ENCODE peak calls at places on chromosomes 1 and 21, in eight cellular contexts. L is body of pancreas, Q is breast epithelium, E is tibial nerve, O is IMR-90, N is sigmoid colon, K is heart left ventricle, A is A549. X is an unnamed sample.

GRCh38 chr1:29793653-29794348 is 557.5 kb downstream of the PTPRU start:
- DNase-seq in L (no peak), O (no peak), Q (no peak), E (no peak), A (no peak), N (no peak), K (no peak), X (no peak)

GRCh38 chr21:25214676-25215075 is 392.6 kb downstream of the MRPL39 start:
- DNase-seq in N (no peak), E (no peak), A (no peak), L (no peak), O (no peak), Q (no peak), K (no peak), X (no peak)

GRCh38 chr1:41994195-41994894 is 75.6 kb upstream of the HIVEP3 start:
- DNase-seq in E (no peak), O (no peak), A (no peak), Q (no peak), L (no peak), N (no peak), K (no peak), X (no peak)

GRCh38 chr1:47444317-47444577 is 6.4 kb downstream of the FOXD2 start:
- DNase-seq in L (no peak), A (no peak), E (no peak), K (no peak), Q (no peak), O (no peak), N (no peak), X (no peak)

GRCh38 chr1:198909973-198910372 is 271.1 kb downstream of the PTPRC start:
- DNase-seq in N (no peak), L (no peak), Q (no peak), E (no peak), K (no peak), O (peak), A (no peak), X (no peak)

GRCh38 chr1:117895482-117896114 is 33.8 kb downstream of the GDAP2 start:
- DNase-seq in A (peak), N (peak), Q (peak), K (peak), E (peak), L (peak), O (peak), X (peak)

GRCh38 chr1:55559111-55559510 is 343.9 kb upstream of the USP24 start:
- DNase-seq in Q (no peak), A (no peak), N (no peak), O (peak), K (no peak), L (no peak), E (no peak), X (no peak)

GRCh38 chr1:3668585-3669300 is 16.4 kb downstream of the TP73 start:
- DNase-seq in K (peak), E (no peak), A (peak), L (peak), N (peak), O (no peak), Q (peak), X (peak)

GRCh38 chr1:24369199-24369598 is 44.4 kb downstream of the STPG1 start:
- DNase-seq in K (no peak), A (no peak), O (no peak), Q (no peak), N (peak), L (no peak), E (peak), X (no peak)

DNA sequence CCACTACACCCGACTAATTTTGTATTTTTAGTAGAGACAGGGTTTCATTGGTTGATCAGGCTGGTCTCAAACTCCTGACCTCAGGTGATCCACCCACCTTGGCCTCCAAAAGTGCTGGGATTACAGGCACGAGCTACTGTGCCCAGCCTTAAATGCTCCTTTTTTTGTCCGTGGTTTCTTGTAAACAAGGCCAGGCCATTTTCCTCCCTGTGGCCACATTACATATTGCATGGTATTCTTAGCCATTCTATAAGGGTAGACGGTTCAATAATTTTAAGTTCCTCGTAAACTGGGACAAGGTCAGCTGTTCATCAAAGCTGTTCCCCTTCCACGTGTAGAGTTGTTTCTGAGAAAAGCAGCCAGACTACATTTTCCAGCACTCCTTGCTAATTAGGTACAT is 10.3 kb upstream of the LUZP1 start:
- DNase-seq in A (peak), O (peak), Q (no peak), K (no peak), E (no peak), N (no peak), L (no peak), X (peak)
- TF ChIP-seq CTCF in A (no peak), O (peak), Q (peak), K (no peak), E (peak), N (no peak), L (peak), X (peak)

GRCh38 chr1:145785481-145785880 is 38.4 kb downstream of the RNF115 start:
- DNase-seq in K (no peak), O (peak), N (no peak), Q (no peak), E (no peak), A (peak), L (no peak), X (no peak)

GRCh38 chr1:145786271-145786670 is 37.6 kb downstream of the RNF115 start:
- DNase-seq in Q (no peak), K (no peak), O (no peak), A (no peak), N (no peak), L (no peak), E (no peak), X (no peak)

GRCh38 chr1:145784409-145784808 is 39.5 kb downstream of the RNF115 start:
- DNase-seq in N (no peak), K (no peak), L (no peak), O (no peak), Q (no peak), A (no peak), E (no peak), X (no peak)

GRCh38 chr1:145778146-145778540 is 45.8 kb downstream of the RNF115 start:
- DNase-seq in L (no peak), N (no peak), Q (no peak), E (no peak), A (no peak), O (no peak), K (no peak), X (no peak)

GRCh38 chr1:145782166-145783099 is 41.5 kb downstream of the RNF115 start:
- DNase-seq in N (no peak), K (no peak), E (no peak), A (peak), Q (no peak), L (no peak), O (peak), X (no peak)
- TF ChIP-seq POLR2A in N (no peak), K (no peak), E (no peak), A (no peak), Q (no peak), L (no peak), O (no peak), X (no peak)

DNA sequence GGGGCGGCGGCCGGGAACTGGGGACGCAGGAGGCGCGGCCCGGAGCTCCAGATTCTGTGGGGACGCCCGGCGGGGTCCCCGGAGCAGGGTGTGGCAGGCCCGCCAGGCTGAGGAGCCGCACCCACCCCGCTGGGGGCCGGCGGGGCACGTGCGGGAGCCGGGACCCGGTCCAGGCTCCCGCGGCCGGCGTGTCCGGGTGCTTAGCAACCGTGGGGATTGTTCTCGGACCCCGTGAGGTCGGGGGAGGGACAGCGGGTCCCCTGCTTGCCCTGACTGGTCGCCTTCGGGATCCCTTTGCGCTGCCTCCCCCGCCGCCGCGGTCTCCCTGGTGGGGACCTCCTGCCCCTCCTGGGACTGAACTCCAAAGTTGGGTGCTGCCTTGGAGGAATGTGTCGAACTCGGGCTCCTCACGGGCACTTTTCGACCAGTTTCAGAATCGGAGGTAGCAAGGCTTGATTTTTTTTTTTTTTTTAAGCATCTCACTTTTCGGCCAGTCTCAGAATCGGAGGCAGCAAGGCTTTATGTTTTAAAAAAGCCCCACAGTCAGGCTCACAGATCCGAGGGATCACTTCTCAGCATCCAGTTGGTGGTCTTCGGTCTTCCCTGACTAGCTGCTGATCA is 522 bp downstream of the FAM76A start:
- DNase-seq in O (peak), N (peak), E (no peak), A (peak), K (peak), Q (peak), L (peak), X (peak)
- TF ChIP-seq CTCF in O (no peak), N (no peak), E (no peak), A (no peak), K (no peak), Q (no peak), L (no peak), X (no peak)

DNA sequence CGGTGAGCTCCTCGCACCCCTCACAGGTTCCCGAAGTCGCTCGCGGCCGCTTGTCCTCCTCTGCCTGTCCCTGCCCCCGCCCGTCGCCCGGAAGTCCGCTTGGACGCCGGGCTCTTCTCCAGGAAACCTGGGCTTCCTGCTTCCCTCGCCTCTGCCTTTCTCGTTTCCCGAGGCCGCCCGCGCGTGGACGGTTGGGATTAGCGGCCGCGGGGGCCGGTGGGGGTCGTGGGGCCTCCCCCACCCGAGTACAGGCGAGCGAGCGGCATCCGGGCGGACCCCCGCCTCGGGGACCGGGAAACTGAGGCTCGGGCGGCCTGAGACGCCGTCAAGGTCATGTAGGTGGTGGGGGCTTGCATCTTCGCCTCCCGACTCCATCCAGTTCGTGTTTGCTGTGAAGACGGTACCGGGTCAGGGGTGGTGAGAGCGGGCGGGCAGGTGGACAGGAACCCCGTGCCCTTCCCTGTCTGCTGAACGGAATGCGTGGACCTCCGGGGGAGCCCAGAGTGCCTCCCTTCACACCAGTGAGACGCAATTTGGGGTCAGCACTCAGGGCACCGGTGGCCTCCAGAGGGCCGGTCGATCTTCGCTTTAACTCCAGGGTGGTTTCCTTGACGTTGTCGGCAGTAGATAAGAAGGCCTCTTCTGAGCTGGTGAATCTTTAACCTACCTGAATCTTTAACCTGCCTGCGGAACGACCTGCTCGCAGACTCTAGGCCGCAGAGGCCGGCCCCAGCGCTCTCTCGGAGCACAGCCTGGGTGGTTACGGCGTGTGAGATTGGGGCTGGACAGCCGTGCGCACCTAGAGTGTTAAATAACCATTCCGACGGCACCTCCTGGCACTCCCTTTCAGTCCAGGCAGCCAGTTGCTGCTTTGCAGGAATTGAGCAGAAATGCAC is 715 bp downstream of the ARF1 start:
- DNase-seq in K (peak), E (peak), N (peak), A (no peak), Q (no peak), L (peak), O (peak), X (peak)
- TF ChIP-seq POLR2A in K (no peak), E (no peak), N (no peak), A (no peak), Q (no peak), L (peak), O (no peak), X (no peak)

GRCh38 chr1:229344937-229345684 is 2.3 kb upstream of the CCSAP start:
- DNase-seq in E (no peak), O (peak), N (no peak), A (no peak), K (no peak), L (no peak), Q (no peak), X (no peak)

GRCh38 chr1:229344139-229344538 is 1.3 kb upstream of the CCSAP start:
- DNase-seq in N (no peak), E (no peak), A (no peak), O (no peak), Q (no peak), K (no peak), L (no peak), X (no peak)

GRCh38 chr1:229341811-229342304 is 989 bp downstream of the CCSAP start:
- DNase-seq in L (no peak), O (peak), K (peak), A (peak), N (peak), E (no peak), Q (no peak), X (peak)

GRCh38 chr1:229342305-229342901 is 444 bp downstream of the CCSAP start:
- DNase-seq in N (peak), L (peak), K (peak), Q (peak), E (peak), A (peak), O (peak), X (peak)

GRCh38 chr1:229342902-229343587 is at the start of gene CCSAP:
- DNase-seq in N (peak), E (peak), A (peak), L (peak), O (peak), Q (no peak), K (peak), X (peak)
- TF ChIP-seq CTCF in N (no peak), E (no peak), A (no peak), L (peak), O (no peak), Q (no peak), K (no peak), X (no peak)

DNA sequence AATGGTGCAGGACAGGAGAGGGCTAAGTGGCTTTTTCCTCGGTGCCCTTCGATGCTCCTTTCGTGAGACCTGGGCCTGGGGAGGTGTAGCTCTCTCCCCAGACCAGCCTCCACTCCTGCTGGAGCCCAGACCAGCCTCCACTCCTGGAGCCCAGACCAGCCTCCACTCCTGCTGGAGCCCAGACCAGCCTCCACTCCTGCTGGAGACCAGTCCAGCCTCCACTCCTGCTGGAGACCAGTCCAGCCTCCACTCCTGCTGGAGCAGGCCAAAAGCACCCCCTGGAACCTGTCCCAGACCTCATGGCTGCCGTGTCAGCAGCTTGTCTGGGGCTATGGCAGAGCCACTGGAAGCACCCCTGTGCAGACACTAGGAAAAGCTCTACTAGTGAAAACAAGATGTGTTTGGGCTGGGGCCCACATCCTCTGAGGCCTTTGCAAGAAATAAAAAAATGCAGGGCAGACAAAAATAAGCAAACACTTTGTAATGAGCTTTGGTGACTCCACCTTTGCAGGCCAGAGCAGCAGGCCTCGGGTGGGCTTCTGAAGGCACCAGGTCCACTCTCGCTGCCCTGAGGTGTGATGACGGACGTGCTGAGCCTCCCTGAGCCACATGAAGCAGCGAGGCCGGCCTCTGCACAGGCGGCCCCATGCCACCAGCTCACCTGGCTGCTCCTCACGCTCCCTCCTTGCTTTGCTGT is 116.0 kb upstream of the IFFO2 start:
- DNase-seq in A (no peak), O (no peak), K (no peak), Q (no peak), N (no peak), L (no peak), E (no peak), X (no peak)
- TF ChIP-seq POLR2A in A (no peak), O (no peak), K (no peak), Q (no peak), N (no peak), L (no peak), E (no peak), X (no peak)

DNA sequence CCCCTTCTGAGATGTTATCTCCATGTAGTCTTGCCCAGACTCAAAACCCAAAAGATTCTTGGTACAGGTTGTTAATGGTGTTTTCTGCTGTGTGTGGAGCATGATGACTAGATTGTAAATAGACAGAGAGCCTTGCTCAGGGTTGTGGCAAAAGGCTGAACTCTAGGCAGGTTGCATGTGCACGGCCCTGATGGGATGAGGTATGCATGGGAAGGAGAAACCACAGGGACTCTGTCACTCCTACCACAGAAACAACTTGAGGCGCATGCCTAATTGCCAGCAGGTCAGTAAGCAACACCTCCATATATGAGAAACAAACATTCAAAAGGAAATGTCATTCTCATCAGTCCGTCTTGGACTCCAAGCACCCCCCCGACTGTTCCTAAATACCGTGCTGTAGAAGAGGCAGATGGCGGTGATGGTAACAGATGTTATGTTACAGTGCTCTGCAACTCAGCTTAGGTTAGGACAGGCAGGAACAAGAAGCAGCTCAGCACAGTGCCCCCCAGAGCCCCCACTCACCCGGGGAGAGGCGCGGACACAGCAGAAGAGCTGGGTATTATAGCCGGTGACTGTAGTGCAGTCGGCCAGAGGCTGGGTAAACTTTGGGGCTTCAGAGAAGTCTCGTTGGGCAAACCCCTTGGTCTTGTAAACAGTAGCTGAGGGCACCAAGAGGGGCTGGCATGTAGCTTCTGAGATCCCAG is 10.9 kb downstream of the MYBPHL start:
- DNase-seq in O (no peak), E (no peak), K (no peak), A (no peak), Q (no peak), L (no peak), N (no peak), X (no peak)
- TF ChIP-seq CTCF in O (no peak), E (no peak), K (no peak), A (no peak), Q (no peak), L (no peak), N (no peak), X (no peak)

DNA sequence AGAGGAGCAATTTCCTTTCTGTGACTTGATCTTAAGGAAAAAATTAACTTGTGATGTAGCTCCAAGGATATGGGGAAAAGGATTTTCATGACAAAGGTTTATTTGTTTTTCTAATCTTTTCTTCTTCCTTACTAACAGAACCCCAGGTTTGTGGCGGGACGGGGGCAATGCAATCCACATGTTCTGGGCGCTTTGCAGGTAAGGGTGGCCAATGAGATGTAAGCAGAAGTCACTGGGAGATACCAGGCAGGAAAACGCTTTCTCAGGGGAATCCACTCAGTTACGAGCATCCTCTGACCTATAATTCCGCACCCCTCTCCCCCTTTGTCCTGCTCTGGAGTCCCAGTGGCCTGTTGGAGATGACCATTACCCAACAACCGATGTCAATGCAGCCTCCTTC is 122.0 kb downstream of the MRPS6 start:
- DNase-seq in K (no peak), E (no peak), Q (no peak), L (no peak), O (no peak), A (no peak), N (no peak), X (no peak)
- TF ChIP-seq POLR2A in K (no peak), E (no peak), Q (no peak), L (no peak), O (no peak), A (no peak), N (no peak), X (no peak)